ENCODE peak calls at places on chromosomes 6 and 20, in seven cellular contexts. One of them, this sample, is unnamed.

GRCh38 chr20:61185181-61185580 is 66.9 kb upstream of the CDH4 start:
- DNase-seq in skeletal muscle cell: no peak
- DNase-seq in right cardiac atrium: no peak
- DNase-seq in fibroblast of lung: no peak
- DNase-seq in IMR-90: no peak
- DNase-seq in fibroblast of the aortic adventitia: no peak
- DNase-seq in brain microvascular endothelial cell: no peak
- DNase-seq in this sample: no peak

GRCh38 chr20:56328861-56329260 is 29.9 kb upstream of the FAM210B start:
- DNase-seq in IMR-90: peak
- DNase-seq in fibroblast of lung: no peak
- DNase-seq in skeletal muscle cell: no peak
- DNase-seq in brain microvascular endothelial cell: peak
- DNase-seq in right cardiac atrium: no peak
- DNase-seq in fibroblast of the aortic adventitia: peak
- DNase-seq in this sample: peak

GRCh38 chr6:135936606-135937005 is 85.1 kb downstream of the PDE7B start:
- DNase-seq in brain microvascular endothelial cell: peak
- DNase-seq in right cardiac atrium: no peak
- DNase-seq in fibroblast of the aortic adventitia: peak
- DNase-seq in skeletal muscle cell: peak
- DNase-seq in fibroblast of lung: peak
- DNase-seq in IMR-90: peak
- DNase-seq in this sample: peak

GRCh38 chr6:151576658-151577057 is 82.8 kb downstream of the CCDC170 start:
- DNase-seq in brain microvascular endothelial cell: no peak
- DNase-seq in IMR-90: no peak
- DNase-seq in fibroblast of lung: no peak
- DNase-seq in right cardiac atrium: no peak
- DNase-seq in fibroblast of the aortic adventitia: no peak
- DNase-seq in skeletal muscle cell: no peak
- DNase-seq in this sample: no peak

GRCh38 chr20:63453029-63453523 is 19.4 kb downstream of the KCNQ2 start:
- DNase-seq in skeletal muscle cell: no peak
- DNase-seq in IMR-90: no peak
- DNase-seq in fibroblast of the aortic adventitia: no peak
- DNase-seq in brain microvascular endothelial cell: no peak
- DNase-seq in fibroblast of lung: no peak
- DNase-seq in right cardiac atrium: no peak
- DNase-seq in this sample: no peak

GRCh38 chr20:61861054-61861841 is 204.4 kb downstream of the TAF4 start:
- DNase-seq in right cardiac atrium: peak
- DNase-seq in fibroblast of the aortic adventitia: no peak
- DNase-seq in skeletal muscle cell: no peak
- DNase-seq in fibroblast of lung: no peak
- DNase-seq in brain microvascular endothelial cell: no peak
- DNase-seq in IMR-90: no peak
- DNase-seq in this sample: no peak

GRCh38 chr6:55568779-55569439 is 10.1 kb downstream of the HMGCLL1 start:
- DNase-seq in skeletal muscle cell: peak
- DNase-seq in brain microvascular endothelial cell: no peak
- DNase-seq in fibroblast of lung: peak
- DNase-seq in IMR-90: no peak
- DNase-seq in fibroblast of the aortic adventitia: no peak
- DNase-seq in right cardiac atrium: no peak
- DNase-seq in this sample: peak

GRCh38 chr6:44183783-44184182 is 25.2 kb downstream of the CAPN11 start:
- DNase-seq in brain microvascular endothelial cell: no peak
- DNase-seq in skeletal muscle cell: no peak
- DNase-seq in fibroblast of the aortic adventitia: no peak
- DNase-seq in right cardiac atrium: no peak
- DNase-seq in IMR-90: no peak
- DNase-seq in fibroblast of lung: no peak
- DNase-seq in this sample: no peak

GRCh38 chr20:8790442-8791074 is 278.3 kb upstream of the PLCB4 start:
- DNase-seq in skeletal muscle cell: no peak
- DNase-seq in IMR-90: peak
- DNase-seq in fibroblast of lung: peak
- DNase-seq in fibroblast of the aortic adventitia: peak
- DNase-seq in brain microvascular endothelial cell: peak
- DNase-seq in right cardiac atrium: no peak
- DNase-seq in this sample: peak

GRCh38 chr6:31771992-31772358 is 5.2 kb downstream of the VWA7 start:
- DNase-seq in fibroblast of lung: peak
- DNase-seq in right cardiac atrium: no peak
- DNase-seq in brain microvascular endothelial cell: no peak
- DNase-seq in fibroblast of the aortic adventitia: peak
- DNase-seq in skeletal muscle cell: no peak
- DNase-seq in IMR-90: peak
- DNase-seq in this sample: peak

GRCh38 chr6:135939216-135939610 is 87.7 kb downstream of the PDE7B start:
- DNase-seq in right cardiac atrium: peak
- DNase-seq in skeletal muscle cell: peak
- DNase-seq in IMR-90: no peak
- DNase-seq in fibroblast of lung: peak
- DNase-seq in fibroblast of the aortic adventitia: peak
- DNase-seq in brain microvascular endothelial cell: no peak
- DNase-seq in this sample: no peak

GRCh38 chr6:34664270-34664971 is 32.1 kb downstream of the ILRUN start:
- DNase-seq in brain microvascular endothelial cell: peak
- DNase-seq in IMR-90: peak
- DNase-seq in fibroblast of the aortic adventitia: peak
- DNase-seq in skeletal muscle cell: no peak
- DNase-seq in fibroblast of lung: peak
- DNase-seq in right cardiac atrium: no peak
- DNase-seq in this sample: peak

GRCh38 chr20:55415567-55416142 is 589.7 kb downstream of the CBLN4 start:
- DNase-seq in fibroblast of the aortic adventitia: no peak
- DNase-seq in right cardiac atrium: no peak
- DNase-seq in fibroblast of lung: no peak
- DNase-seq in IMR-90: no peak
- DNase-seq in skeletal muscle cell: no peak
- DNase-seq in brain microvascular endothelial cell: no peak
- DNase-seq in this sample: peak

GRCh38 chr6:3910264-3910663 is 61.1 kb downstream of the FAM50B start:
- DNase-seq in fibroblast of lung: no peak
- DNase-seq in skeletal muscle cell: no peak
- DNase-seq in brain microvascular endothelial cell: no peak
- DNase-seq in fibroblast of the aortic adventitia: no peak
- DNase-seq in IMR-90: no peak
- DNase-seq in right cardiac atrium: no peak
- DNase-seq in this sample: no peak

GRCh38 chr6:44960898-44961297 is 367.2 kb upstream of the RUNX2 start:
- DNase-seq in IMR-90: peak
- DNase-seq in fibroblast of lung: peak
- DNase-seq in right cardiac atrium: no peak
- DNase-seq in brain microvascular endothelial cell: peak
- DNase-seq in skeletal muscle cell: no peak
- DNase-seq in fibroblast of the aortic adventitia: peak
- DNase-seq in this sample: peak

GRCh38 chr20:63673951-63674350 is 15.8 kb downstream of the RTEL1 start:
- DNase-seq in skeletal muscle cell: no peak
- DNase-seq in IMR-90: no peak
- DNase-seq in brain microvascular endothelial cell: no peak
- DNase-seq in fibroblast of lung: no peak
- DNase-seq in fibroblast of the aortic adventitia: no peak
- DNase-seq in right cardiac atrium: peak
- DNase-seq in this sample: no peak

GRCh38 chr6:3306848-3307247 is 48.1 kb downstream of the PSMG4 start:
- DNase-seq in skeletal muscle cell: no peak
- DNase-seq in fibroblast of lung: no peak
- DNase-seq in right cardiac atrium: no peak
- DNase-seq in brain microvascular endothelial cell: no peak
- DNase-seq in IMR-90: no peak
- DNase-seq in fibroblast of the aortic adventitia: no peak
- DNase-seq in this sample: no peak

GRCh38 chr6:102582569-102582968 is 1189.1 kb downstream of the GRIK2 start:
- DNase-seq in skeletal muscle cell: no peak
- DNase-seq in fibroblast of lung: no peak
- DNase-seq in IMR-90: no peak
- DNase-seq in fibroblast of the aortic adventitia: no peak
- DNase-seq in brain microvascular endothelial cell: no peak
- DNase-seq in right cardiac atrium: no peak
- DNase-seq in this sample: no peak

GRCh38 chr6:27209167-27209566 is 38.3 kb upstream of the PRSS16 start:
- DNase-seq in brain microvascular endothelial cell: no peak
- DNase-seq in fibroblast of lung: no peak
- DNase-seq in right cardiac atrium: no peak
- DNase-seq in fibroblast of the aortic adventitia: no peak
- DNase-seq in IMR-90: no peak
- DNase-seq in skeletal muscle cell: no peak
- DNase-seq in this sample: no peak

GRCh38 chr6:12291083-12291784 is 1.1 kb downstream of the EDN1 start:
- DNase-seq in fibroblast of the aortic adventitia: no peak
- DNase-seq in skeletal muscle cell: no peak
- DNase-seq in right cardiac atrium: no peak
- DNase-seq in IMR-90: no peak
- DNase-seq in fibroblast of lung: no peak
- DNase-seq in brain microvascular endothelial cell: no peak
- DNase-seq in this sample: no peak

GRCh38 chr6:105345506-105345905 is 57.4 kb downstream of the PREP start:
- DNase-seq in fibroblast of the aortic adventitia: no peak
- DNase-seq in IMR-90: no peak
- DNase-seq in skeletal muscle cell: no peak
- DNase-seq in fibroblast of lung: no peak
- DNase-seq in right cardiac atrium: no peak
- DNase-seq in brain microvascular endothelial cell: no peak
- DNase-seq in this sample: no peak

DNA sequence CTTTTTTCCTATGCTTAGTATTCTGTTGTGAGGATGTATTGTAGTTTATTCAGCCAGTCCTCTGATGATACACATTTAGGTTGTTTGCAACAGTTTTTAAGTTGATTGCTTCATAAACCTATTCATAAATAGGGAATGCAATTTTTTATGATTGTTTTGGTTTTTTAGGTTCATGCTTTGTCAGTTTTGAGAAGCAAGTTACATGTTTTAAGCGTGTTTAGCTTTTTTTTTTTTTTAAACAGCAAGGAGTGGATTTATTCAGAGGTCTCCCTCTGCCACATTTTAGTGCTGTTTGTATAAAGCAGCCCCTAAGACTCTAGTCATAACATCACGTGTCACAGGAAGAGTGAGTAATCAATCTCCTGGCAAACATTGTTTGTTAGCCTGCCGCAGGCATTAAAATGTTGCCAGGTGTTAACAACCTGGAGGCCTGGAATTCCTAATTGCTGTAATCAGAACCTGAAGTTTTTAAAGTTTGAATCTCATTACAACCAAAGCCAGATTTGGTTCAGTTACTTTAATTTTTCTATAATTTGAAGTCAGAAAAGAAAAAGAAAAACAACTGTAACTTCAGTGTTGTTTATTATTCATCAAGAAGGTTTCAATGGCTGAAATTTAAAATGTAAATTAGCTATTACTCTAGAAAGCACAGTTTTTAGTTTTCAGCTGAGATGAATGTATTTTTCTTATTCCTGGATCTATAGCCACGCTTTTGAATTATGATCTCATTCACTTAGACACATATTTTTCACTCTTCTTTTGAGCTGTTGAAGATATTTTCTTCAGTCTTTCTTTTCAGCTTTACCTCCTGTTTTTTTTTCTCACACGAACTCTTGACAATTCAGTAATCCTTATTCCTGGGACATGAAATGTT is 59.2 kb downstream of the KCNS1 start:
- DNase-seq in fibroblast of the aortic adventitia: peak
- DNase-seq in IMR-90: peak
- DNase-seq in right cardiac atrium: no peak
- DNase-seq in fibroblast of lung: peak
- DNase-seq in skeletal muscle cell: no peak
- DNase-seq in brain microvascular endothelial cell: peak
- DNase-seq in this sample: peak
- H3K4me3 ChIP-seq in fibroblast of the aortic adventitia: no peak
- H3K4me3 ChIP-seq in IMR-90: no peak
- H3K4me3 ChIP-seq in right cardiac atrium: no peak
- H3K4me3 ChIP-seq in fibroblast of lung: no peak
- H3K4me3 ChIP-seq in skeletal muscle cell: no peak
- H3K4me3 ChIP-seq in brain microvascular endothelial cell: no peak
- H3K4me3 ChIP-seq in this sample: no peak

GRCh38 chr6:72937160-72937559 is 288.1 kb downstream of the KHDC1L start:
- DNase-seq in brain microvascular endothelial cell: no peak
- DNase-seq in IMR-90: no peak
- DNase-seq in fibroblast of lung: no peak
- DNase-seq in right cardiac atrium: no peak
- DNase-seq in skeletal muscle cell: no peak
- DNase-seq in fibroblast of the aortic adventitia: no peak
- DNase-seq in this sample: no peak
- H3K4me3 ChIP-seq in brain microvascular endothelial cell: no peak
- H3K4me3 ChIP-seq in IMR-90: no peak
- H3K4me3 ChIP-seq in fibroblast of lung: no peak
- H3K4me3 ChIP-seq in right cardiac atrium: no peak
- H3K4me3 ChIP-seq in skeletal muscle cell: no peak
- H3K4me3 ChIP-seq in fibroblast of the aortic adventitia: no peak
- H3K4me3 ChIP-seq in this sample: no peak

DNA sequence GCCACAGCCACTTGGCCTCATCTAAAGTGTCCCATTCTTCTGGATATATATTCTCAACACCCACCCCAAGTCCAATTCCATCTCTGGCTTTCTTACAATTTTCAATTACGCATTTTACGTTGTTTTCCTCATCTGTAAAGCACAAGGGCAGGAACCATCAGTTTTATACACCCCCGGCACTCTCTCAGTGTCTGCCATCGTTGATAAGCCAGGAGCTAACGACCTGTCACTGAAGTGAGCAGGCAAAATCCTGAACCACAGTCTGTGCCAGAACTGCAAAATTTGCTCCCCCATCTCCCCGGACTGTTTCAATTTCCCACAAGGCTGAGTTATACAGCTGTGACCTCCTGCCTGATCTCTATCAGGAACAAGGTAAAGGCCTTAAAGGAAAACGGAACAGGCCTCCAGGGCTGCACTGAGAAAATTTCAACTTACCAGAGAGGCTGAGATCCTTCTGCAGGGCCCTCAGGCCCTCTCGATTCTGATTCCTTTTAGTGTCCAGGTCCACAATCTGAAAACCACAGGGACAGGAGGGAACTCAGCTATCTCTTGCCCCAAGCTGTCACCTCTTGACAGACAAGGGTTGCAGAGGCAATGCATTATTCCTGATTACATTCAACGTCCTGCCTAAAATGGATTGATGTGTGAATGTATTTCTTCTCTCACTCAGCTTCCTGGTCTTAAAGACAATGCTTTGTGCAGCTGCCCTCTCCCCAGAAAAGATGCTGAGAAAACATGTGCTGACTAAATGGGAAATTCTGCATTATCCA is 1.8 kb downstream of the PDRG1 start:
- DNase-seq in skeletal muscle cell: no peak
- DNase-seq in fibroblast of the aortic adventitia: no peak
- DNase-seq in right cardiac atrium: no peak
- DNase-seq in fibroblast of lung: no peak
- DNase-seq in IMR-90: no peak
- DNase-seq in brain microvascular endothelial cell: no peak
- DNase-seq in this sample: no peak
- H3K4me3 ChIP-seq in skeletal muscle cell: no peak
- H3K4me3 ChIP-seq in fibroblast of the aortic adventitia: peak
- H3K4me3 ChIP-seq in right cardiac atrium: no peak
- H3K4me3 ChIP-seq in fibroblast of lung: no peak
- H3K4me3 ChIP-seq in IMR-90: no peak
- H3K4me3 ChIP-seq in brain microvascular endothelial cell: no peak
- H3K4me3 ChIP-seq in this sample: no peak

DNA sequence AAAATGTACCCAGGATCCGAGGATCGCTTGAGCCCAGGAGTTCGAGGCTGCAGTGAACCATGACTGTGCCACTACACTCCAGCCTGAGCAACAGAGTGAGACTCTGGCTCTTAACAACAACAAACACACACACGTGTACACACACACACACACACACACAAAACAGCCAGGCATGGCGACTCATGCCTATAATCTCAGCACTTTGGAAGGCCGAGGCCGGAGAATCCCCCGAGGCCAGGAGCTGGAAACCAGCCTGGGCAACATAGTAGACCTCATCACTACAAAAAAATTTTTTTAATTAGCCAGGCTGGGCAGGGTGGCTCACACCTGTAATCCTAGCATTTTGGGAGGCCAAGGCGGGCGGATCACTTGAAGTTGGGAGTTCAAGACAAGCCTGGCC is 23.3 kb upstream of the ARFGEF2 start:
- DNase-seq in skeletal muscle cell: no peak
- DNase-seq in brain microvascular endothelial cell: no peak
- DNase-seq in IMR-90: peak
- DNase-seq in fibroblast of the aortic adventitia: peak
- DNase-seq in fibroblast of lung: no peak
- DNase-seq in right cardiac atrium: no peak
- DNase-seq in this sample: peak
- H3K4me3 ChIP-seq in skeletal muscle cell: no peak
- H3K4me3 ChIP-seq in brain microvascular endothelial cell: no peak
- H3K4me3 ChIP-seq in IMR-90: no peak
- H3K4me3 ChIP-seq in fibroblast of the aortic adventitia: no peak
- H3K4me3 ChIP-seq in fibroblast of lung: no peak
- H3K4me3 ChIP-seq in right cardiac atrium: no peak
- H3K4me3 ChIP-seq in this sample: no peak